ENCODE peak calls at places on chromosomes 4 and X, in seven cellular contexts. R is 8988T, C is stomach, V is mesothelial cell of epicardium, P is KG1, E is endothelial cell, K is sigmoid colon. T is an unnamed sample.

GRCh38 chrX:123173833-123174232 is 10.2 kb upstream of the GRIA3 start:
- DNase-seq in C (no peak), K (no peak), P (no peak), E (no peak), R (no peak), V (no peak), T (no peak)

GRCh38 chr4:69095301-69095731 is 958 bp upstream of the UGT2B7 start:
- DNase-seq in R (no peak), K (no peak), P (no peak), E (no peak), C (no peak), V (no peak), T (no peak)

GRCh38 chr4:108891921-108892320 is 129.1 kb upstream of the ETNPPL start:
- DNase-seq in K (no peak), E (no peak), C (no peak), P (no peak), V (no peak), R (no peak), T (no peak)

GRCh38 chrX:153349952-153350351 is 16.0 kb downstream of the ZNF275 start:
- DNase-seq in C (no peak), R (no peak), K (no peak), P (no peak), V (no peak), E (no peak), T (no peak)

GRCh38 chr4:150773729-150774449 is 191.9 kb downstream of the MAB21L2 start:
- DNase-seq in E (no peak), P (no peak), V (no peak), R (no peak), C (no peak), K (no peak), T (no peak)

GRCh38 chr4:1987296-1987695 is 21.5 kb downstream of the NELFA start:
- DNase-seq in P (no peak), C (no peak), K (no peak), E (no peak), R (no peak), V (no peak), T (no peak)

GRCh38 chr4:152063301-152064235 is 302.8 kb upstream of the GATB start:
- DNase-seq in P (no peak), K (no peak), C (peak; percentile 34), V (no peak), R (no peak), E (no peak), T (peak; percentile 43)

GRCh38 chr4:127631420-127631819 is 1.3 kb upstream of the INTU start:
- DNase-seq in P (no peak), E (no peak), C (no peak), R (no peak), K (no peak), V (no peak), T (no peak)

GRCh38 chrX:137118136-137118535 is 84.3 kb upstream of the GPR101 start:
- DNase-seq in R (no peak), V (no peak), C (no peak), K (no peak), E (no peak), P (no peak), T (no peak)

T was measured in T-helper 1 cell.